ENCODE peak calls at places on chromosomes 6 and 20, in nine cellular contexts. One of them, this sample, is unnamed.

GRCh38 chr6:132496519-132497180 is 16.3 kb downstream of the STX7 start:
- DNase-seq in adrenal gland: no peak
- DNase-seq in epithelial cell of esophagus: no peak
- DNase-seq in MV-4-11: no peak
- DNase-seq in posterior vena cava: no peak
- DNase-seq in fibroblast of lung: no peak
- DNase-seq in HCT116: no peak
- DNase-seq in kidney epithelial cell: no peak
- DNase-seq in CD4-positive, alpha-beta T cell: no peak
- DNase-seq in this sample: no peak

GRCh38 chr6:37516920-37517405 is 17.3 kb upstream of the CCDC167 start:
- DNase-seq in HCT116: no peak
- DNase-seq in epithelial cell of esophagus: no peak
- DNase-seq in MV-4-11: no peak
- DNase-seq in CD4-positive, alpha-beta T cell: no peak
- DNase-seq in posterior vena cava: no peak
- DNase-seq in fibroblast of lung: no peak
- DNase-seq in adrenal gland: no peak
- DNase-seq in kidney epithelial cell: no peak
- DNase-seq in this sample: no peak

GRCh38 chr6:56399250-56399671 is 151.9 kb upstream of the COL21A1 start:
- DNase-seq in HCT116: no peak
- DNase-seq in CD4-positive, alpha-beta T cell: no peak
- DNase-seq in posterior vena cava: no peak
- DNase-seq in epithelial cell of esophagus: no peak
- DNase-seq in adrenal gland: no peak
- DNase-seq in MV-4-11: no peak
- DNase-seq in kidney epithelial cell: no peak
- DNase-seq in fibroblast of lung: peak
- DNase-seq in this sample: no peak

GRCh38 chr20:46803446-46804020 is 91.1 kb upstream of the EYA2 start:
- DNase-seq in adrenal gland: no peak
- DNase-seq in posterior vena cava: no peak
- DNase-seq in kidney epithelial cell: no peak
- DNase-seq in HCT116: no peak
- DNase-seq in CD4-positive, alpha-beta T cell: no peak
- DNase-seq in epithelial cell of esophagus: no peak
- DNase-seq in MV-4-11: peak
- DNase-seq in fibroblast of lung: no peak
- DNase-seq in this sample: no peak

GRCh38 chr20:63829943-63830820 is 882 bp downstream of the ZBTB46 start:
- DNase-seq in adrenal gland: no peak
- DNase-seq in HCT116: no peak
- DNase-seq in epithelial cell of esophagus: peak
- DNase-seq in fibroblast of lung: peak
- DNase-seq in MV-4-11: no peak
- DNase-seq in CD4-positive, alpha-beta T cell: no peak
- DNase-seq in kidney epithelial cell: no peak
- DNase-seq in posterior vena cava: no peak
- DNase-seq in this sample: no peak

GRCh38 chr6:132096996-132097395 is 145.8 kb upstream of the CCN2 start:
- DNase-seq in adrenal gland: no peak
- DNase-seq in kidney epithelial cell: no peak
- DNase-seq in HCT116: no peak
- DNase-seq in MV-4-11: no peak
- DNase-seq in CD4-positive, alpha-beta T cell: no peak
- DNase-seq in posterior vena cava: no peak
- DNase-seq in epithelial cell of esophagus: no peak
- DNase-seq in fibroblast of lung: no peak
- DNase-seq in this sample: no peak

GRCh38 chr6:155832596-155832995 is 377.0 kb upstream of the NOX3 start:
- DNase-seq in MV-4-11: peak
- DNase-seq in HCT116: no peak
- DNase-seq in posterior vena cava: no peak
- DNase-seq in CD4-positive, alpha-beta T cell: no peak
- DNase-seq in fibroblast of lung: peak
- DNase-seq in adrenal gland: no peak
- DNase-seq in epithelial cell of esophagus: peak
- DNase-seq in kidney epithelial cell: peak
- DNase-seq in this sample: no peak

GRCh38 chr20:19492937-19493336 is 265.1 kb upstream of the RIN2 start:
- DNase-seq in kidney epithelial cell: no peak
- DNase-seq in epithelial cell of esophagus: no peak
- DNase-seq in fibroblast of lung: no peak
- DNase-seq in CD4-positive, alpha-beta T cell: no peak
- DNase-seq in MV-4-11: no peak
- DNase-seq in posterior vena cava: no peak
- DNase-seq in adrenal gland: no peak
- DNase-seq in HCT116: no peak
- DNase-seq in this sample: no peak

GRCh38 chr6:149683256-149683860 is 34.5 kb downstream of the LATS1 start:
- DNase-seq in epithelial cell of esophagus: no peak
- DNase-seq in posterior vena cava: no peak
- DNase-seq in kidney epithelial cell: no peak
- DNase-seq in adrenal gland: no peak
- DNase-seq in HCT116: no peak
- DNase-seq in CD4-positive, alpha-beta T cell: no peak
- DNase-seq in MV-4-11: no peak
- DNase-seq in fibroblast of lung: no peak
- DNase-seq in this sample: no peak

GRCh38 chr20:46004187-46004586 is 4.5 kb upstream of the MMP9 start:
- DNase-seq in adrenal gland: no peak
- DNase-seq in HCT116: no peak
- DNase-seq in epithelial cell of esophagus: no peak
- DNase-seq in fibroblast of lung: no peak
- DNase-seq in MV-4-11: peak
- DNase-seq in kidney epithelial cell: no peak
- DNase-seq in posterior vena cava: no peak
- DNase-seq in CD4-positive, alpha-beta T cell: no peak
- DNase-seq in this sample: no peak

GRCh38 chr6:121222656-121223055 is 111.6 kb downstream of the TBC1D32 start:
- DNase-seq in MV-4-11: no peak
- DNase-seq in posterior vena cava: no peak
- DNase-seq in epithelial cell of esophagus: peak
- DNase-seq in CD4-positive, alpha-beta T cell: no peak
- DNase-seq in adrenal gland: no peak
- DNase-seq in HCT116: no peak
- DNase-seq in fibroblast of lung: peak
- DNase-seq in kidney epithelial cell: no peak
- DNase-seq in this sample: peak

GRCh38 chr20:20441259-20441658 is 73.4 kb downstream of the INSM1 start:
- DNase-seq in HCT116: no peak
- DNase-seq in MV-4-11: no peak
- DNase-seq in kidney epithelial cell: no peak
- DNase-seq in fibroblast of lung: no peak
- DNase-seq in epithelial cell of esophagus: peak
- DNase-seq in CD4-positive, alpha-beta T cell: no peak
- DNase-seq in adrenal gland: no peak
- DNase-seq in posterior vena cava: no peak
- DNase-seq in this sample: no peak

GRCh38 chr6:88586371-88587157 is 376.9 kb downstream of the RNGTT start:
- DNase-seq in fibroblast of lung: no peak
- DNase-seq in HCT116: no peak
- DNase-seq in kidney epithelial cell: no peak
- DNase-seq in epithelial cell of esophagus: no peak
- DNase-seq in MV-4-11: peak
- DNase-seq in CD4-positive, alpha-beta T cell: no peak
- DNase-seq in adrenal gland: peak
- DNase-seq in posterior vena cava: no peak
- DNase-seq in this sample: peak

GRCh38 chr6:43712590-43712989 is 25.0 kb upstream of the MRPS18A start:
- DNase-seq in fibroblast of lung: no peak
- DNase-seq in HCT116: no peak
- DNase-seq in kidney epithelial cell: no peak
- DNase-seq in CD4-positive, alpha-beta T cell: no peak
- DNase-seq in epithelial cell of esophagus: no peak
- DNase-seq in adrenal gland: no peak
- DNase-seq in posterior vena cava: peak
- DNase-seq in MV-4-11: no peak
- DNase-seq in this sample: no peak

GRCh38 chr6:153511896-153512496 is 380.9 kb upstream of the RGS17 start:
- DNase-seq in kidney epithelial cell: no peak
- DNase-seq in posterior vena cava: no peak
- DNase-seq in adrenal gland: no peak
- DNase-seq in CD4-positive, alpha-beta T cell: no peak
- DNase-seq in epithelial cell of esophagus: peak
- DNase-seq in fibroblast of lung: peak
- DNase-seq in MV-4-11: peak
- DNase-seq in HCT116: peak
- DNase-seq in this sample: peak